ENCODE peak calls at places on chromosomes 16 and 17, in five cellular contexts. P, R, Y, S and F are unnamed samples.
A peak's percentile ranks its signal among the peaks of the same experiment; 100 is the strongest.

GRCh38 chr17:54015734-54016133 is 193.0 kb downstream of the KIF2B start:
- DNase-seq in S (no peak), P (no peak), Y (no peak), R (no peak), F (no peak)

GRCh38 chr16:324451-325334 is 27.8 kb downstream of the AXIN1 start:
- DNase-seq in R (peak; percentile 82), P (peak; percentile 71), Y (no peak), S (no peak), F (no peak)

GRCh38 chr16:28531777-28532744 is 6.7 kb downstream of the NUPR1 start:
- DNase-seq in R (no peak), S (no peak), P (no peak), Y (no peak), F (no peak)

GRCh38 chr17:62968445-62968923 is 2.4 kb downstream of the TANC2 start:
- DNase-seq in P (peak; percentile 43), Y (peak; percentile 96), S (peak; percentile 83), R (peak; percentile 60), F (peak; percentile 94)

GRCh38 chr16:85991425-85991824 is 92.5 kb downstream of the IRF8 start:
- DNase-seq in Y (no peak), S (no peak), P (no peak), R (no peak), F (no peak)

GRCh38 chr17:11742891-11743290 is 144.6 kb downstream of the DNAH9 start:
- DNase-seq in Y (no peak), S (no peak), P (no peak), R (no peak), F (no peak)

GRCh38 chr16:64391009-64391663 is 730.7 kb downstream of the CDH11 start:
- DNase-seq in Y (peak; percentile 5), R (no peak), S (no peak), P (no peak), F (no peak)

GRCh38 chr17:17750881-17751280 is 69.6 kb downstream of the RAI1 start:
- DNase-seq in Y (no peak), R (peak; percentile 71), S (no peak), P (peak; percentile 20), F (no peak)